ENCODE peak calls at places on chromosomes 5 and 9, in six cellular contexts. D, I, A, P, F and E are unnamed samples.

GRCh38 chr5:177131352-177131710 is 2.2 kb upstream of the NSD1 start:
- DNase-seq in D (no peak), I (no peak), A (no peak), P (no peak), F (no peak), E (no peak)

GRCh38 chr5:113102121-113102531 is 125.5 kb downstream of the DCP2 start:
- DNase-seq in D (no peak), I (no peak), A (no peak), P (no peak), F (no peak), E (no peak)

GRCh38 chr9:91775011-91775707 is 174.9 kb downstream of the ROR2 start:
- DNase-seq in D (peak; percentile 34), I (peak; percentile 80), A (peak; percentile 68), P (no peak), F (no peak), E (peak; percentile 60)

GRCh38 chr9:35658894-35659220 is 765 bp downstream of the CCDC107 start:
- DNase-seq in D (no peak), I (no peak), A (peak; percentile 43), P (no peak), F (no peak), E (peak; percentile 45)

GRCh38 chr5:39716532-39716971 is 291.8 kb upstream of the DAB2 start:
- DNase-seq in D (no peak), I (peak; percentile 58), A (peak; percentile 58), P (no peak), F (no peak), E (no peak)

GRCh38 chr5:15489571-15490235 is 10.3 kb upstream of the FBXL7 start:
- DNase-seq in D (no peak), I (peak; percentile 51), A (no peak), P (no peak), F (no peak), E (no peak)

GRCh38 chr9:8762676-8763075 is 963.1 kb upstream of the DMAC1 start:
- DNase-seq in D (no peak), I (no peak), A (peak; percentile 43), P (no peak), F (no peak), E (no peak)

GRCh38 chr5:20360243-20360642 is 372.2 kb upstream of the CDH18 start:
- DNase-seq in D (no peak), I (no peak), A (no peak), P (no peak), F (no peak), E (no peak)

DNA sequence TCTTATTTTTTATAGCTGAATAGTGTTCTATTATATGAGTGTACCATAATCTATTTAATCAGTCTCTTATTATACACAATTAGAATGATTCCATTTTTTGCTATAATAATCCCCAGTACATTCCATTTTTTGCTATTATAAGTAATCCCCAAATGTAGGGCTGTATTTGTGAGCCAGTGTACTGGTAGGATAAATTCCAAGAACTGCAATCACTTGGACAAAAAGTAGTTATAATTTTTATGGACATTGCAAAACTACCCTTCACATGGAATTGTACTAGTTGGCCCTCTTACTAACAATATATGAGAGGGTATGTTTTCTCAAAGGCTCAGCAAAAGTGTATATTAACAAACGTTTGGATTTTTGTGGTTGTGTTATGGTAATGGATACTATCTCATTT is 481.7 kb upstream of the CLINT1 start:
- DNase-seq in D (no peak), I (no peak), A (no peak), P (no peak), F (no peak), E (no peak)
- H3K4me3 ChIP-seq in D (no peak overlapping the region), I (no peak overlapping the region), A (no peak overlapping the region), P (no peak overlapping the region), F (no peak overlapping the region), E (no peak overlapping the region)

GRCh38 chr5:151022511-151023018 is 2.2 kb downstream of the GPX3 start:
- DNase-seq in D (no peak), I (no peak), A (no peak), P (no peak), F (no peak), E (no peak)
- H3K4me3 ChIP-seq in D (peak overlapping the region; percentile 95), I (peak overlapping the region; percentile 71), A (no peak overlapping the region), P (peak overlapping the region; percentile 69), F (no peak overlapping the region), E (no peak overlapping the region)

GRCh38 chr5:157327771-157328170 is 61.8 kb downstream of the CYFIP2 start:
- DNase-seq in D (no peak), I (no peak), A (no peak), P (no peak), F (no peak), E (no peak)
- H3K4me3 ChIP-seq in D (no peak overlapping the region), I (no peak overlapping the region), A (no peak overlapping the region), P (no peak overlapping the region), F (no peak overlapping the region), E (no peak overlapping the region)

GRCh38 chr5:138354926-138355378 is 2.5 kb downstream of the KDM3B start:
- DNase-seq in D (no peak), I (no peak), A (no peak), P (no peak), F (peak; percentile 73), E (no peak)
- H3K4me3 ChIP-seq in D (no peak overlapping the region), I (no peak overlapping the region), A (peak overlapping the region; percentile 96), P (peak overlapping the region; percentile 82), F (peak overlapping the region; percentile 89), E (peak overlapping the region; percentile 94)

GRCh38 chr5:150143725-150144058 is 12.0 kb downstream of the PDGFRB start:
- DNase-seq in D (no peak), I (no peak), A (no peak), P (no peak), F (no peak), E (no peak)

GRCh38 chr5:150144211-150144801 is 11.3 kb downstream of the PDGFRB start:
- DNase-seq in D (no peak), I (no peak), A (no peak), P (no peak), F (no peak), E (no peak)

GRCh38 chr5:150142189-150142788 is 13.4 kb downstream of the PDGFRB start:
- DNase-seq in D (no peak), I (no peak), A (no peak), P (peak; percentile 41), F (no peak), E (no peak)

GRCh38 chr5:150141544-150142188 is 14.0 kb downstream of the PDGFRB start:
- DNase-seq in D (no peak), I (no peak), A (no peak), P (no peak), F (no peak), E (no peak)

DNA sequence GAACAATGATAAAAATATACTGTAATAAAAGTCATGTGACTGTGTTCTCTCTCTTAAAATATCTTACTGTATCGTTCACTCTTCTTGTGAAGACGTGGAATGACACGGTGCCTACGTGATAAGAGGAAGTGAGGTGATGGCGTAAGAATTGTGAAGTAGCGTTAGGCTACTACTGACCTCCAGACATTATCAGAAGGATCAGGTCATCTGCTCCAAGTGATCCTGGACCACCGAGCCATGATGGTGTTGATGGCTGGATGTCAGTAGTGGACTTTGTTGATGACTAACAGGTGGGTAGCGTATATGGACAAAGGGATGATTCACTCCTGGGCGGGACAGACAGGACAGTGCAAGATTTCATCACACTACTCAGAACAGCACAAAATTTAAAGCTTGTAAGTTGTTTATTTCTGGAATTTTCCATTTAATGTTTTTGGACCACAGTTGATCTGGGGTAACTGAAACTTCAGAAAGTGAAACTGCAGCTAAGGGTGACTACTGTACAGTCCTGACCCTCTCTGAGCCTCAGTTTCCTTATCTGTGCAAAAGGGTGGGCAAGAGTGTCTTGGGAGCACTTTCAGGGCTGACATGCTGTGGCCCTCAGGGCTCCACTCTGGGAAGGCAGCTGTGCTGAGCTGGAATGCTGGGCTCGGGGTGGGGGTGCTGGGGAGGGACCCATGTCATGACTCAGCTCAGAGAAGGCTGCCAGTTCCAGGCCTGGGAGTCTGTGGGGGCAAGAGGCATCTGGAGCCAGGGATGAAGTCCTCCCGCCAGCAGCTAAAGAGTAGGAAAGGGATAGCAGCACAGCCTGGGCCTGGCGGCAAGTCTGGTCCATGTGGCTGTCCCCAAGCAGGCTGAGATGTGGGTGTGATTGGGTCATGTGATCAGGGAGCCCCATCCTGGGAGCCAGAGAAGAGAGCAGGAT is 12.6 kb downstream of the PDGFRB start:
- DNase-seq in D (peak; percentile 72), I (no peak), A (peak; percentile 59), P (no peak), F (no peak), E (no peak)
- H3K4me3 ChIP-seq in D (peak overlapping the region; percentile 17), I (no peak overlapping the region), A (no peak overlapping the region), P (peak overlapping the region; percentile 15), F (peak overlapping the region; percentile 13), E (peak overlapping the region; percentile 7)